ENCODE peak calls at places on chromosomes 12 and 14, in four cellular contexts. R is esophagus squamous epithelium, L is bronchial epithelial cell, J is SK-N-SH. P is an unnamed sample.

GRCh38 chr12:57904848-57905811 is 36.2 kb upstream of the ATP23 start:
- DNase-seq in R (peak; percentile 9), L (peak; percentile 78), J (peak; percentile 81), P (peak; percentile 88)

GRCh38 chr12:52208424-52209165 is 16.8 kb upstream of the KRT80 start:
- DNase-seq in R (no peak), L (peak; percentile 67), J (no peak), P (no peak)

GRCh38 chr14:79451601-79452000 is 759.7 kb downstream of the DIO2 start:
- DNase-seq in R (no peak), L (no peak), J (no peak), P (no peak)

GRCh38 chr14:37124617-37125016 is 47.8 kb downstream of the SLC25A21 start:
- DNase-seq in R (no peak), L (peak; percentile 15), J (no peak), P (no peak)

GRCh38 chr12:32809196-32809595 is 53.5 kb upstream of the YARS2 start:
- DNase-seq in R (no peak), L (no peak), J (no peak), P (no peak)

GRCh38 chr12:94792690-94793089 is 142.3 kb upstream of the TMCC3 start:
- DNase-seq in R (no peak), L (no peak), J (no peak), P (peak; percentile 33)

GRCh38 chr14:96100171-96101064 is 61.3 kb downstream of the C14orf132 start:
- DNase-seq in R (no peak), L (peak; percentile 59), J (peak; percentile 81), P (peak; percentile 61)

GRCh38 chr12:52826611-52827498 is 7.3 kb downstream of the KRT79 start:
- DNase-seq in R (no peak), L (no peak), J (no peak), P (no peak)

GRCh38 chr12:79546461-79547043 is 144.2 kb downstream of the PAWR start:
- DNase-seq in R (no peak), L (no peak), J (no peak), P (peak; percentile 58)

GRCh38 chr12:1776139-1776975 is 44.0 kb upstream of the LRTM2 start:
- DNase-seq in R (no peak), L (peak; percentile 93), J (peak; percentile 44), P (peak; percentile 66)
- TF ChIP-seq CTCF in R (no peak), L (no peak), J (no peak), P (no peak)

DNA sequence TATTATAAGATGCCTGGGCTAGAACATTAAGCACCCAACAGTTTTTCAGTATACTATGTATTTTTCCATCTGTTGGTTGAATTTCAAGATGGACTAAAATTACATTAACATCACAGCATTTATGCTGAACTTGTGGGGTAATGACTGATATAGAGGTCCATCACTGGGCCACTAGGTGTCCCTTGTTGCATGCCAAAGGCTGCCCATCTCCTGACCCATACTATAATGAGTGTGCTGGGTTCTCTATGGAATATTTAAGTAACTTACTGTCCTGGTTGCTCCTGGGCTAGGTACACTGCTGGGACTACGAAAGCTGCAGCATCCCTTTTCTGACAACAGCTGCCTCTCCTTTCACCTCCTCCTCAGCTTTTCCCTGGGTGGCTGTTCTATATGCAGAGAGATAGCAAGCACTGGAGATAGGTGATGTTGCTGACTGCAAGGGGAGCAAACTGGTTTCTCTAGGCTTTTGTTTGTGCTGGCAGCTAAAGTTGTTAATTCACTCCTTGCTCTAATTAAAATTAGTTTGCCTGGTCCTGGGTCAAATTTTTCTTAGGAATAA is 138.6 kb upstream of the TRHDE start:
- DNase-seq in R (no peak), L (no peak), J (no peak), P (no peak)
- TF ChIP-seq CTCF in R (no peak), L (no peak), J (peak; percentile 31), P (no peak)

DNA sequence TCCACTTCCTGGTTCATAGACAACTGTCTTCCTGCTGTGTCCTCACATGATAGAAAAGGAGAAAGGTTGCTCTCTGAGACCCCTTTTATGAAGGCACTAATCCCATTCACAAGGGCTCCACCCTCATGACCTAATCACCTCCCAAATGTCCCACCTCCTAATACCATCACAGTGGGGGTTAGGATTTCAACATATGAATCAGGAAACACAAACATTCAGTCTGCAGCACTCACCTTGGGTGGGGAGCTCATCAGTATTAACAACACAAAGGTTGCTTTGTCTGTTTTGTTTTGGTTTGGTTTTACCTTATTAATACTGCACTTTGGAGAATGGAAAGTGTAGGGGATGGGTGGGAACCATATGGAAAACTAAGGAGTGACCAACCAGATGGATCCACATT is 10.5 kb upstream of the SMCO2 start:
- DNase-seq in R (no peak), L (no peak), J (no peak), P (no peak)
- TF ChIP-seq CTCF in R (no peak), L (no peak), J (no peak), P (no peak)

DNA sequence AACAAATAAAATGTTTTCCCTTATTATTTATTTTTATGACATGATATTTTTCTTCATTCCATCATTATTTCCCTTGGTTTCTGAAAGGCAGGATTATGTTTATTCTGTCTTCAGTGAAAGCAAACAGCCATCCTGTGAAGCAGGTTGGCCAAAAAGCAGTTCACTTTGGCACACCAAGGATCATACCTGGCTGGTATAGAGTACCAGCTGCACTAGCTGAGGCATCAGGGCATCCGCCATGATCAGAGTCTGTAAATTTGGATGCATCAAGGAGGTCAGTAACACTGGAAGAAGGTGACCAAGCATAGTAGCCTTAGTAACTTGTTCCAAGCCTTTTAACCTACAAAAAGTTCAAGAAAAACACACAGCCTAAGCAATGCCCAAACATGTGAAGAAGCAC is 123.3 kb downstream of the HECTD4 start:
- DNase-seq in R (no peak), L (no peak), J (no peak), P (no peak)
- TF ChIP-seq CTCF in R (no peak), L (no peak), J (no peak), P (no peak)

P was measured in astrocyte of the spinal cord.